ENCODE peak calls at places on chromosomes 11 and 22, in ten cellular contexts. O is psoas muscle, J is fibroblast of lung, A is AG09309, V is heart right ventricle, T is Caco-2, U is brain microvascular endothelial cell, Z is heart left ventricle, D is cardiac muscle cell, Y is retinal pigment epithelial cell. C is an unnamed sample.

GRCh38 chr22:43854786-43855271 is 7.5 kb downstream of the SULT4A1 start:
- DNase-seq in Z (no peak), V (no peak), Y (no peak), O (peak; percentile 39), D (no peak), T (no peak), J (no peak), A (no peak), U (no peak), C (no peak)

GRCh38 chr11:57249384-57250319 is 12.6 kb upstream of the APLNR start:
- DNase-seq in T (peak; percentile 72), D (peak; percentile 79), U (peak; percentile 71), Y (no peak), J (peak; percentile 38), Z (peak; percentile 77), O (peak; percentile 74), V (peak; percentile 75), A (peak; percentile 16), C (no peak)

GRCh38 chr11:63022422-63022821 is 6.8 kb upstream of the SLC22A8 start:
- DNase-seq in J (no peak), A (no peak), Y (no peak), Z (no peak), D (no peak), U (no peak), O (no peak), V (no peak), T (no peak), C (no peak)

GRCh38 chr22:26406118-26406517 is 22.9 kb upstream of the ASPHD2 start:
- DNase-seq in J (peak; percentile 65), Z (no peak), T (no peak), D (no peak), V (no peak), O (no peak), Y (no peak), A (no peak), U (peak; percentile 37), C (no peak)

GRCh38 chr11:44854146-44854545 is 96.5 kb downstream of the TP53I11 start:
- DNase-seq in T (no peak), D (no peak), Y (no peak), O (no peak), U (no peak), J (no peak), A (no peak), V (no peak), Z (no peak), C (no peak)

GRCh38 chr22:29184886-29185575 is 20.7 kb upstream of the EMID1 start:
- DNase-seq in Z (no peak), V (no peak), J (no peak), O (no peak), A (no peak), Y (no peak), T (no peak), U (no peak), D (no peak), C (no peak)

GRCh38 chr11:77375114-77375513 is 73.6 kb upstream of the GDPD4 start:
- DNase-seq in J (peak; percentile 68), Y (no peak), A (no peak), Z (no peak), U (peak; percentile 35), T (no peak), V (no peak), D (no peak), O (no peak), C (no peak)

GRCh38 chr22:39598017-39598965 is 27.7 kb downstream of the CACNA1I start:
- DNase-seq in Z (peak; percentile 76), J (no peak), Y (no peak), T (peak; percentile 83), U (no peak), A (no peak), V (peak; percentile 43), O (peak; percentile 60), D (peak; percentile 64), C (no peak)

GRCh38 chr11:19117760-19118097 is 761 bp downstream of the ZDHHC13 start:
- DNase-seq in A (no peak), T (no peak), V (no peak), Y (no peak), O (no peak), U (no peak), D (no peak), J (no peak), Z (no peak), C (no peak)

GRCh38 chr22:19395276-19395675 is 36.3 kb downstream of the HIRA start:
- DNase-seq in J (no peak), D (no peak), O (no peak), Y (no peak), V (no peak), U (no peak), Z (no peak), T (no peak), A (no peak), C (no peak)

GRCh38 chr22:24153353-24153752 is 27.9 kb upstream of the SUSD2 start:
- DNase-seq in A (no peak), Y (no peak), O (no peak), T (no peak), J (peak; percentile 18), D (no peak), U (peak; percentile 31), V (no peak), Z (no peak), C (no peak)

GRCh38 chr11:55714982-55715888 is 53.2 kb downstream of the OR4C6 start:
- DNase-seq in J (no peak), Z (no peak), Y (no peak), T (peak; percentile 64), U (no peak), A (no peak), O (no peak), D (no peak), V (no peak), C (no peak)

GRCh38 chr11:113001709-113002108 is 40.5 kb downstream of the NCAM1 start:
- DNase-seq in Y (no peak), J (no peak), V (no peak), O (no peak), A (no peak), Z (no peak), D (no peak), T (no peak), U (no peak), C (no peak)

DNA sequence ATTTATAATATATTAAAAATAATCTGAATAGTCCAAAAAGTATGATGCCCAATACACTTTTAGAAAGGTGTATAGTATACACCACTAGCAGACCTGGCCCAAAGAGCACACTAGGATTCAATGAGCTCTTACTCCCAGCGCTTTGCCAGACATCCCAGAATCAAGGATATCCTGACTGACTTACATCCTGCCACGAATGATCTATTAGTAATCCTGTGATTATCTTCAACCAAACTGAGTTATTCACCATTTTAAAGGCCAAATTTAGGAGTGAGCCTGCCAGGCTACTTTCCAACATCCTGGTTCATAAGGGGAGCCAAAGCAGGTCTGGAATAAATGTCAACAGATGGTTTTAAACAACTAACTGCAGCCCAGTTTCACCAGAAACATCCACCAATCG is 60.8 kb upstream of the FAM181B start:
- DNase-seq in Z (no peak), J (peak; percentile 6), V (no peak), Y (no peak), O (no peak), A (no peak), U (no peak), T (no peak), D (no peak), C (no peak)
- TF ChIP-seq CTCF in Z (no peak), J (no peak), V (no peak), Y (no peak), O (no peak), A (no peak), U (no peak), T (no peak), D (no peak), C (no peak)

GRCh38 chr11:128549256-128549944 is 38.0 kb downstream of the ETS1 start:
- DNase-seq in J (no peak), D (no peak), V (peak; percentile 71), Y (no peak), O (peak; percentile 85), T (no peak), Z (peak; percentile 86), A (no peak), U (peak; percentile 11), C (no peak)
- H3K4me3 ChIP-seq in J (no peak overlapping the region), D (peak overlapping the region; percentile 13), V (peak overlapping the region; percentile 39), Y (no peak overlapping the region), O (peak overlapping the region; percentile 69), T (no peak overlapping the region), Z (peak overlapping the region; percentile 52), A (peak overlapping the region; percentile 46), U (peak overlapping the region; percentile 51), C (no peak overlapping the region)

GRCh38 chr22:46660604-46661201 is 40.5 kb downstream of the GRAMD4 start:
- DNase-seq in J (no peak), V (no peak), O (no peak), T (no peak), Y (no peak), D (no peak), U (no peak), A (no peak), Z (no peak), C (no peak)
- TF ChIP-seq CTCF in J (no peak), V (no peak), O (peak; percentile 6), T (no peak), Y (peak; percentile 11), D (no peak), U (peak; percentile 7), A (no peak), Z (no peak), C (no peak)

GRCh38 chr11:67371199-67371548 is 2.2 kb downstream of the CLCF1 start:
- DNase-seq in O (no peak), J (no peak), A (no peak), Z (no peak), U (no peak), D (no peak), Y (no peak), T (no peak), V (no peak), C (no peak)

GRCh38 chr11:67369275-67369674 is 4.1 kb downstream of the CLCF1 start:
- DNase-seq in A (no peak), O (no peak), U (no peak), T (no peak), Y (no peak), J (no peak), V (no peak), Z (no peak), D (no peak), C (no peak)

GRCh38 chr11:67369801-67370284 is 3.6 kb downstream of the CLCF1 start:
- DNase-seq in Y (no peak), Z (no peak), J (peak; percentile 73), A (no peak), D (no peak), O (no peak), V (no peak), T (no peak), U (no peak), C (no peak)

GRCh38 chr11:67371549-67372231 is 1.7 kb downstream of the CLCF1 start:
- DNase-seq in J (peak; percentile 56), O (no peak), U (peak; percentile 43), V (no peak), A (no peak), Z (no peak), Y (no peak), T (peak; percentile 69), D (peak; percentile 47), C (no peak)

DNA sequence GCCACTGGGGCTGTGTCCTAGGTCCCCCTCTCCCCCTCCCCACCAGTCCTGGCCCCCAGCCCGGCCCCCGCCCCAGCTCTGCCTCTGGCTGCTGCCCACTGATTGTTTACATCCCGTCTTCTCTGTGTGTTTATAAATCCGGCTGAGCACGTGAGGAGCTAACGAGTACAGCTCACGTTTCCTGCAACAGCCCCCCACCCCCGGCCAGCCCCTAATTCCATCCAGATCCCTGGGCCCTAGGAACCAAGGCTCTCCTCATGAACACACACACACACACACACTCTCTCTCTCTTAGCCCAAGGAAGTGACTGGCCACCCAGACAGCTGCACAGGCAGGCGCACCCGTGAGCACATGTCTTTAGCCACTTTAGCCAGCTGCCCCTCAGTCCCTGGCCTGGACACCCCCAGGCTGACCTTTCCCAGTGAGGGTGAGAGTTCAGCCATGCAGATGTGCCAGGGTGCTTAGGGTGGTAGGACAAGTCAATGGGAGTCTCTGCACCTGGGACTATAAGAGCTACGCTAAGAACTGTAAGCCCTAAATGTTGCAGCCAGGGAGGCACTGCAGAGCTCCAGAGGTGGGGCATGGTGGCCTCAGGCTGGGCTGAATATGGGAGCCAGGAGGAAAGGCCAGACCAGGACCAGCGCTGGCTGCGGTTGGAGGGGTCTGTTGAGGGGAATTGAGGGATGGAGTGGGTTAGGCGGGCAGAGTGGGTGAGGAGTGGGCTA is 2.9 kb downstream of the CLCF1 start:
- DNase-seq in O (no peak), J (peak; percentile 59), Y (no peak), T (no peak), Z (no peak), D (no peak), U (no peak), V (no peak), A (no peak), C (no peak)
- H3K4me3 ChIP-seq in O (no peak overlapping the region), J (peak overlapping the region; percentile 15), Y (no peak overlapping the region), T (no peak overlapping the region), Z (no peak overlapping the region), D (no peak overlapping the region), U (peak overlapping the region; percentile 63), V (no peak overlapping the region), A (peak overlapping the region; percentile 85), C (peak overlapping the region; percentile 67)